ENCODE peak calls at places on chromosomes 1 and 21, in five cellular contexts. A, F, E, K and U are unnamed samples.

GRCh38 chr1:157077394-157077793 is 22.2 kb downstream of the ETV3L start:
- DNase-seq in F (no peak), K (no peak), A (no peak), E (no peak), U (no peak)

GRCh38 chr1:9473032-9473792 is 66.1 kb upstream of the SLC25A33 start:
- DNase-seq in E (no peak), K (peak; percentile 98), A (no peak), F (peak; percentile 71), U (peak; percentile 10)

GRCh38 chr1:153928776-153929432 is 6.1 kb upstream of the GATAD2B start:
- DNase-seq in A (no peak), K (no peak), F (no peak), E (peak; percentile 52), U (no peak)

GRCh38 chr1:6275826-6276764 is 15.2 kb upstream of the GPR153 start:
- DNase-seq in K (no peak), F (peak; percentile 32), E (no peak), A (no peak), U (peak; percentile 52)

GRCh38 chr1:82542766-82543165 is 742.0 kb downstream of the ADGRL2 start:
- DNase-seq in E (no peak), F (no peak), K (no peak), A (no peak), U (no peak)

GRCh38 chr1:235920596-235921375 is 54.1 kb upstream of the LYST start:
- DNase-seq in A (no peak), E (peak; percentile 68), F (no peak), K (no peak), U (no peak)

GRCh38 chr21:44304846-44305245 is 5.0 kb downstream of the PFKL start:
- DNase-seq in A (peak; percentile 61), F (peak; percentile 36), K (peak; percentile 48), E (peak; percentile 76), U (peak; percentile 58)

GRCh38 chr1:66282343-66282852 is 251.6 kb upstream of the SGIP1 start:
- DNase-seq in E (no peak), K (peak; percentile 14), F (no peak), A (peak; percentile 65), U (no peak)

GRCh38 chr1:63289135-63289534 is 33.2 kb upstream of the FOXD3 start:
- DNase-seq in F (no peak), K (no peak), E (no peak), A (no peak), U (no peak)

GRCh38 chr1:116110507-116111195 is 548 bp upstream of the MAB21L3 start:
- DNase-seq in A (peak; percentile 61), F (no peak), E (no peak), K (no peak), U (no peak)

GRCh38 chr1:153192697-153193096 is 10.5 kb upstream of the LELP1 start:
- DNase-seq in F (no peak), E (no peak), A (no peak), K (peak; percentile 57), U (no peak)

GRCh38 chr1:191641420-191642215 is 516.6 kb upstream of the RGS18 start:
- DNase-seq in F (no peak), K (peak; percentile 2), E (no peak), A (no peak), U (no peak)

GRCh38 chr21:37874904-37875780 is 41.1 kb downstream of the KCNJ6 start:
- DNase-seq in K (no peak), F (no peak), E (no peak), A (no peak), U (no peak)

GRCh38 chr1:79848316-79848715 is 841.8 kb upstream of the ADGRL4 start:
- DNase-seq in A (no peak), K (no peak), E (no peak), F (no peak), U (no peak)

GRCh38 chr1:46687095-46687659 is 15.5 kb downstream of the TEX38 start:
- DNase-seq in A (no peak), F (peak; percentile 51), E (peak; percentile 5), K (no peak), U (no peak)

GRCh38 chr1:163202833-163203451 is at the start of gene RGS5:
- DNase-seq in E (peak; percentile 84), K (no peak), F (no peak), A (no peak), U (no peak)

GRCh38 chr1:180778782-180779398 is 133.8 kb upstream of the KIAA1614 start:
- DNase-seq in A (peak; percentile 33), F (no peak), K (peak; percentile 30), E (no peak), U (no peak)

GRCh38 chr1:25676488-25676887 is 59.9 kb downstream of the MAN1C1 start:
- DNase-seq in E (no peak), F (no peak), A (no peak), K (no peak), U (no peak)

GRCh38 chr1:212609701-212610574 is 1.4 kb downstream of the ATF3 start:
- DNase-seq in A (no peak), K (no peak), E (no peak), F (peak; percentile 25), U (no peak)

GRCh38 chr1:213714645-213715044 is 273.1 kb upstream of the PROX1 start:
- DNase-seq in A (no peak), K (no peak), F (no peak), E (no peak), U (peak; percentile 13)

GRCh38 chr1:177873238-177873637 is 96.6 kb downstream of the SEC16B start:
- DNase-seq in F (no peak), K (peak; percentile 70), A (no peak), E (no peak), U (no peak)

GRCh38 chr1:87226341-87226760 is 102.3 kb upstream of the LMO4 start:
- DNase-seq in E (no peak), F (peak; percentile 71), K (peak; percentile 88), A (no peak), U (no peak)

GRCh38 chr1:5818755-5819154 is 173.5 kb downstream of the NPHP4 start:
- DNase-seq in A (no peak), F (no peak), E (no peak), K (no peak), U (no peak)

GRCh38 chr1:237732657-237733056 is 158.1 kb downstream of the ZP4 start:
- DNase-seq in E (peak; percentile 82), K (no peak), A (no peak), F (no peak), U (no peak)

GRCh38 chr1:237740831-237741230 is 149.9 kb downstream of the ZP4 start:
- DNase-seq in F (no peak), K (no peak), E (no peak), A (no peak), U (no peak)

GRCh38 chr1:237737448-237737847 is 153.3 kb downstream of the ZP4 start:
- DNase-seq in A (no peak), F (no peak), K (no peak), E (no peak), U (no peak)

GRCh38 chr1:237737938-237738610 is 152.6 kb downstream of the ZP4 start:
- DNase-seq in K (no peak), A (no peak), E (no peak), F (no peak), U (no peak)

DNA sequence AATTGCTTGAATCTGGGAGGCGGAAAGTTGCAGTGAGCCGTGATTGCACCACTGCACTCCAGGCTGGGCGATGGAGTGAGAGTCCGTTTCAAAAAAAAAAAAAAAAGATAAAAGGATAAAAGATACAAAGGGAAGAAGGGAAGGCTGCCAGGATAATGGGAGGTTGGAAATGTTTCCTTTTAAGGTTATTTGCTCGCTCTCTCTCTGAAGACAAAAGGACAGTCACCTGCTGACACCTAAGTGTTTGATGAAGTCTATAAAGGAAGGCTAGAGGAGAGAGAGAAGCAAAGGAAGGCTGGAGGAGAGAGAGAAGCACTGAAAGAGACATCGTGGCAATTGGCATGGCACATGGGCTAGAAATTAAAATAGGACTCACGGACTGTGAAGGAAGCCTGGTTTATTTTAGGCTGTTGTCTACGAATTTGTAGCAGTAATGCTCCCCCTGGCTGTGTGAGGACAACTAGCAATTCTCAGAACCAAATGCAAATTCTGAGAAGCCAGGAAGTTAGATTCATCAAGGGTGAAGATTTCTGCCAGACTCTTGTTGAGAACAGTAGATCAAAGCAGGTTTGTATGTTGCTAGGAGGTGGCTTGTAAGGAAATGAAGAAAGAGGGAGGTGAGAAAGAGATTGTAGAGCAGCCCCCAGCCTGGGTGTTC is 154.2 kb downstream of the ZP4 start:
- DNase-seq in A (no peak), K (peak; percentile 27), E (no peak), F (no peak), U (no peak)
- TF ChIP-seq CTCF in A (no peak), K (no peak), E (peak; percentile 78), F (no peak), U (peak; percentile 51)

DNA sequence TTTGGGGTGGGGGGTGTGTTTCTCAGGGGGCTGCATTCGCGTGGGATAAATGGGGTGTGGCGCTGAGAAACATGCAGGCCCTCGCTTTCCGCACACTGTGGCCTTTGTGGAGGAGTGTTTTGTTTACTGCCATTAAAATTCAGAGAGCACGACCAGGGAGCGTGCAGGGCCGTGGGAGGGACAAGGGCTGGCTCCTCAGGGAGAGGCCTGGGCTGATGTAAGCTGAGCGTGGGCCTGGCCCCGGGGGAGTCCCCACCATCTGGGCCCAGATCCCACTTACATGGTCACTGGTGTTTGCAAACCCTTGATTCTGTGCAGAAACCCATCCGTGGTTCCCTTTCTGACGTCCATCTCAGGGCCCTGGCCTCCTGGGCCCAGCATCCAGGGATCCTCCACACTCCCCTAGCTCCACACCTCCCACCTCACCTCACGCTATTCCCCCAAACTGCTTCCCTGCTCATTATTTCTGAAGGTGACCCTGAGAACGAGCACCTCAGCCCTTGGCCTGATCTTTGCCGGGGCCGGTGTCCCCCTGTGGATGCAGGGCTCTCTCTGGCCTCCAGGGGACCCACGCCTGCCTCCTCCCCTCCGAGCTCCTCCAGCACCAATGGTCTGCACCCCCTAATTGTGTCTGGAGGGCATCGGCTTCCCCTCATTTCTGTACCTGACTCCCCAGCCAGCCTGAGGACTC is 92.5 kb upstream of the SIM2 start:
- DNase-seq in K (no peak), E (no peak), F (no peak), A (no peak), U (no peak)
- TF ChIP-seq CTCF in K (no peak), E (no peak), F (no peak), A (no peak), U (no peak)

GRCh38 chr1:210691039-210691438 is 362.3 kb downstream of the HHAT start:
- DNase-seq in E (no peak), K (no peak), A (no peak), F (no peak), U (no peak)
- TF ChIP-seq CTCF in E (no peak), K (no peak), A (no peak), F (no peak), U (no peak)

GRCh38 chr1:204206121-204206520 is 7.7 kb downstream of the GOLT1A start:
- DNase-seq in K (no peak), A (no peak), E (no peak), F (no peak), U (no peak)
- TF ChIP-seq CTCF in K (no peak), A (no peak), E (peak; percentile 4), F (no peak), U (no peak)

GRCh38 chr1:53137729-53138128 is 4.7 kb downstream of the SLC1A7 start:
- DNase-seq in E (no peak), A (no peak), K (no peak), F (no peak), U (no peak)
- TF ChIP-seq CTCF in E (peak; percentile 45), A (no peak), K (no peak), F (no peak), U (peak; percentile 26)